ENCODE peak calls at places on chromosomes 4 and X, in six cellular contexts. W is psoas muscle, G is astrocyte of the cerebellum, O is A549, A is AG09309, U is RWPE1. K is an unnamed sample.

GRCh38 chrX:39361736-39362135 is 560.5 kb downstream of the MID1IP1 start:
- DNase-seq in O (no peak), A (no peak), W (no peak), G (no peak), U (no peak), K (no peak)

GRCh38 chr4:570754-571153 is 5.3 kb downstream of the TMEM271 start:
- DNase-seq in U (no peak), O (no peak), A (no peak), W (no peak), G (no peak), K (no peak)

GRCh38 chr4:38781854-38782261 is 932 bp downstream of the TLR10 start:
- DNase-seq in A (no peak), W (no peak), G (no peak), U (no peak), O (no peak), K (no peak)

GRCh38 chr4:158895797-158896442 is 127.1 kb downstream of the FNIP2 start:
- DNase-seq in W (no peak), G (no peak), U (peak; percentile 4), O (peak; percentile 23), A (no peak), K (no peak)

GRCh38 chr4:150572704-150573504 is 9.0 kb upstream of the MAB21L2 start:
- DNase-seq in O (no peak), W (no peak), U (no peak), G (no peak), A (no peak), K (no peak)

GRCh38 chr4:1130318-1131186 is 17.2 kb upstream of the RNF212 start:
- DNase-seq in O (peak; percentile 64), U (peak; percentile 65), G (peak; percentile 57), A (peak; percentile 31), W (peak; percentile 69), K (no peak)

GRCh38 chr4:67201334-67201733 is 344.0 kb downstream of the CENPC start:
- DNase-seq in G (no peak), O (no peak), U (no peak), W (no peak), A (no peak), K (no peak)

GRCh38 chr4:10006604-10007435 is 14.5 kb downstream of the SLC2A9 start:
- DNase-seq in W (no peak), G (peak; percentile 22), O (peak; percentile 59), A (no peak), U (peak; percentile 96), K (peak; percentile 94)

GRCh38 chr4:65202473-65203264 is 467.6 kb downstream of the EPHA5 start:
- DNase-seq in W (no peak), G (no peak), O (no peak), A (no peak), U (no peak), K (no peak)

GRCh38 chrX:48664156-48664555 is 19.4 kb upstream of the WAS start:
- DNase-seq in A (no peak), U (no peak), W (no peak), G (no peak), O (no peak), K (no peak)

GRCh38 chr4:36841583-36842326 is 402.8 kb upstream of the NWD2 start:
- DNase-seq in A (no peak), W (no peak), U (no peak), G (no peak), O (peak; percentile 1), K (peak; percentile 23)

GRCh38 chrX:9231491-9231890 is 197.6 kb upstream of the FAM9B start:
- DNase-seq in A (no peak), G (no peak), O (peak; percentile 60), W (no peak), U (no peak), K (no peak)

GRCh38 chr4:20251796-20252655 is at the start of gene SLIT2:
- DNase-seq in W (peak; percentile 83), G (peak; percentile 45), U (peak; percentile 79), A (no peak), O (peak; percentile 10), K (no peak)

GRCh38 chr4:112895785-112896184 is 153.7 kb upstream of the ANK2 start:
- DNase-seq in U (no peak), A (no peak), W (no peak), O (no peak), G (no peak), K (peak; percentile 38)

GRCh38 chr4:4601803-4602369 is 60.0 kb upstream of the STX18 start:
- DNase-seq in W (no peak), O (no peak), U (no peak), G (no peak), A (no peak), K (no peak)
- TF ChIP-seq CTCF in W (no peak), O (no peak), U (no peak), G (no peak), A (no peak), K (no peak)

DNA sequence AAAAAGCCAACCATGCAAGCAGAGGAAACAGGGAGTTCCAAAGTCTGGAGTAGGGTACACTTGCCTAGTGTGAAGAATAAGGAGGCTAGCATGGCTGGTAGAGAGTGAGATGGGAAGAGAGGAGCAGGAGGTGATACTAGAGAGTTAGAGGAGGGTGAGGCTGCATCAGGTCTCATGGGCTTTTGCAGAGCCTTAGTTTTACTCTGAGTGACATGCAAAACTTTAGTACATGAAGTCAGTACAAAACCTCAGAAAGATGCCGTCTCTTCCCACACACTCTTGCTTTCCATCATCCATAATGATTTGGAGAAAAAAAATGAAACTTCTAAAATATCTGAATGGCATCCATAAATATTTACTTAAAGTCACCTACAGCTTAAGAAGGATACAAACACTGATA is 5.0 kb downstream of the OPRPN start:
- DNase-seq in G (no peak), U (no peak), W (no peak), A (no peak), O (no peak), K (no peak)
- TF ChIP-seq CTCF in G (no peak), U (no peak), W (no peak), A (no peak), O (no peak), K (no peak)

DNA sequence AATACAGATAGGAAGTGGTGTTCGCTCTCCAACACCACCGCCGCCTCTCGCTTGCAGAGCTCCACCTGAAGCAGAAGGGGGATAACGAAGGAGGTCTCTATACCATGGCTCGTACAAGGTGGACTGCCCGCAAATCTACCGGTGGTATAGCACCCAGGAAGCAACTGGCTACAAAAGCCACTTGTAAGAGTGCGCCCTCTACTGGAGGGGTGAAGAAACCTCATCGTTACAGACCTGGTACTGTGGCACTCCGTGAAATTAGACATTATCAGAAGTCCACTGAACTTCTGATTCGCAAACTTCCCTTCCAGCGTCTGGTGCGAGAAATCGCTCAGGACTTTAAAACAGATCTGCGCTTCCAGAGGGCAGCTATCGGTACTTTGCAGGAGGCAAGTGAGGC is 5.2 kb upstream of the BMP15 start:
- DNase-seq in W (no peak), G (no peak), U (no peak), A (no peak), O (peak; percentile 3), K (no peak)
- TF ChIP-seq CTCF in W (no peak), G (peak; percentile 15), U (no peak), A (peak; percentile 21), O (no peak), K (peak; percentile 39)

DNA sequence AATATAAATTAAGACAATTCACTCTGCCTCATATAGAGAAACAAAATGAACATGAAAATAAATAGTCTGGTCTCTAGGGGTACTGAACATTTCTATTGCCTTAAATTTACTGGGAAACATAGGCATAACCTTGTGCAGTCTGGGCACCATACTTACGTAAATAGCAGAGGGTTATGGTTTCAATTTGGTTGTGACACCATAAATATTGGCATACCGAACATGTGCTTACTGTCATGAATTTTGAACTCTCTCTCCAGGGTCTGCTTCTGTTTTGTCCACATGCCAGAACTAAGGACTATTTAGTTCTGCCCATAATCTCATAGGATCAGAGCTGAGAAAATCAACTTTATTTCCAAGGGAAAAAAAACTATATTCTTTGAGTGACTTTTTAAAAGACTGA is 17.6 kb downstream of the PDGFC start:
- DNase-seq in W (no peak), G (no peak), U (no peak), O (no peak), A (no peak), K (no peak)
- TF ChIP-seq CTCF in W (no peak), G (no peak), U (no peak), O (no peak), A (no peak), K (no peak)

GRCh38 chr4:42401171-42401570 is 3.9 kb downstream of the SHISA3 start:
- DNase-seq in W (no peak), U (no peak), A (no peak), G (no peak), O (no peak), K (no peak)
- TF ChIP-seq CTCF in W (no peak), U (no peak), A (no peak), G (no peak), O (no peak), K (peak; percentile 64)

GRCh38 chr4:12178614-12179263 is 750.0 kb upstream of the HS3ST1 start:
- DNase-seq in U (no peak), G (no peak), W (no peak), A (no peak), O (no peak), K (no peak)
- TF ChIP-seq CTCF in U (no peak), G (no peak), W (no peak), A (no peak), O (no peak), K (no peak)

GRCh38 chr4:129926936-129927335 is 831.0 kb downstream of the C4orf33 start:
- DNase-seq in G (no peak), U (no peak), W (no peak), A (no peak), O (no peak), K (no peak)
- TF ChIP-seq CTCF in G (no peak), U (no peak), W (no peak), A (no peak), O (peak; percentile 25), K (peak; percentile 46)

DNA sequence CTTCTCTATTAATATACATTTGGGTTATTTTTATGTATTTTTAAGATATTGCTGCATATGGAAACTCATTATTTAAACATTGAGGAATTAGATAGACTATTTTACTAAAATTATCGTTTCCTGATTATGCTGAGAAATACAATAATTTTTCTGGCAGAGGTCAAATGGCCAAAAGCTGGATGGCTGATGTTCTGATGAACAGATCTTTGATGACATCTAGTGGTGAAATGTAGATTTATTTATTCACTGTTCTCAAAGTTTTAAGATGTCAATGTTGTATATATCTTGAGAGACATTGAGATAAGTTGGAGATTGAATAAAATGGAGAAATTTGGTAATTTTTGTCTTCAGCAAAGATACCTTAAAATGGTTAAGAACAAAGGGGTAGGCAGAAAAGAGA is 96.2 kb downstream of the UGT8 start:
- DNase-seq in O (peak; percentile 25), U (peak; percentile 7), A (peak; percentile 1), W (no peak), G (peak; percentile 31), K (no peak)
- TF ChIP-seq CTCF in O (peak; percentile 69), U (peak; percentile 65), A (peak; percentile 46), W (peak; percentile 57), G (peak; percentile 40), K (peak; percentile 61)